ENCODE peak calls at places on chromosomes 5 and 9, in five cellular contexts. I is suprapubic skin, D is pancreas, J is fibroblast of pulmonary artery, Z is endodermal cell. C is an unnamed sample.

GRCh38 chr5:143244990-143245389 is 158.5 kb downstream of the NR3C1 start:
- DNase-seq in D (no peak), Z (no peak), I (no peak), J (no peak), C (no peak)

GRCh38 chr9:68530618-68531017 is 10.1 kb downstream of the TMEM252 start:
- DNase-seq in D (peak; percentile 50), J (peak; percentile 4), I (peak; percentile 79), Z (peak; percentile 76), C (no peak)

GRCh38 chr5:143025376-143025775 is 255.2 kb downstream of the ARHGAP26 start:
- DNase-seq in D (no peak), Z (no peak), I (no peak), J (no peak), C (no peak)

GRCh38 chr9:12759767-12760166 is 15.1 kb upstream of the LURAP1L start:
- DNase-seq in J (peak; percentile 68), Z (no peak), D (no peak), I (no peak), C (peak; percentile 69)

GRCh38 chr9:78296208-78296892 is 575 bp upstream of the PSAT1 start:
- DNase-seq in J (peak; percentile 38), I (no peak), D (peak; percentile 77), Z (peak; percentile 78), C (peak; percentile 57)

GRCh38 chr5:52466749-52467148 is 321.0 kb upstream of the ITGA1 start:
- DNase-seq in D (no peak), Z (no peak), J (no peak), I (no peak), C (no peak)

GRCh38 chr5:143354025-143354424 is 49.5 kb downstream of the NR3C1 start:
- DNase-seq in D (no peak), I (no peak), J (no peak), Z (no peak), C (peak; percentile 46)

GRCh38 chr5:142697846-142698245 is 12.0 kb upstream of the FGF1 start:
- DNase-seq in Z (no peak), J (peak; percentile 59), I (no peak), D (no peak), C (peak; percentile 58)

GRCh38 chr5:55993013-55993412 is 1.8 kb downstream of the IL6ST start:
- DNase-seq in D (no peak), J (peak; percentile 59), I (no peak), Z (peak; percentile 58), C (peak; percentile 69)

GRCh38 chr5:148805323-148806290 is 20.8 kb upstream of the ADRB2 start:
- DNase-seq in Z (no peak), I (no peak), D (peak; percentile 22), J (peak; percentile 44), C (peak; percentile 24)

GRCh38 chr5:17463653-17464052 is 34.4 kb upstream of the TAF11L2 start:
- DNase-seq in J (no peak), D (no peak), Z (peak; percentile 64), I (no peak), C (no peak)

GRCh38 chr9:27183701-27184100 is 74.7 kb downstream of the TEK start:
- DNase-seq in I (no peak), J (peak; percentile 57), D (no peak), Z (no peak), C (peak; percentile 26)

GRCh38 chr9:33329996-33330395 is 39.7 kb downstream of the NFX1 start:
- DNase-seq in Z (no peak), I (no peak), J (peak; percentile 56), D (no peak), C (peak; percentile 77)

GRCh38 chr9:37549527-37549926 is 26.7 kb downstream of the FBXO10 start:
- DNase-seq in D (no peak), J (no peak), Z (no peak), I (no peak), C (no peak)

GRCh38 chr5:78295035-78295961 is 800 bp upstream of the AP3B1 start:
- DNase-seq in D (peak; percentile 40), J (no peak), Z (peak; percentile 89), I (peak; percentile 69), C (peak; percentile 16)

GRCh38 chr9:129682381-129682780 is 16.9 kb downstream of the PRRX2 start:
- DNase-seq in I (no peak), D (no peak), Z (peak; percentile 45), J (no peak), C (no peak)

GRCh38 chr5:113382736-113383135 is 52.1 kb downstream of the TSSK1B start:
- DNase-seq in D (no peak), J (peak; percentile 41), I (no peak), Z (no peak), C (no peak)

GRCh38 chr9:108182950-108183381 is 672.8 kb downstream of the ACTL7B start:
- DNase-seq in J (peak; percentile 44), I (no peak), D (no peak), Z (no peak), C (peak; percentile 79)

GRCh38 chr9:97307091-97307490 is 368 bp upstream of the CCDC180 start:
- DNase-seq in Z (peak; percentile 98), J (peak; percentile 63), D (peak; percentile 89), I (no peak), C (peak; percentile 39)

GRCh38 chr9:69857131-69857530 is 36.5 kb downstream of the CFAP95 start:
- DNase-seq in D (no peak), J (peak; percentile 73), I (no peak), Z (no peak), C (peak; percentile 75)

GRCh38 chr9:138048184-138048583 is 170.6 kb downstream of the CACNA1B start:
- DNase-seq in J (no peak), D (no peak), Z (no peak), I (peak; percentile 28), C (no peak)

GRCh38 chr9:89445135-89445797 is 52.6 kb downstream of the SEMA4D start:
- DNase-seq in J (no peak), Z (no peak), D (no peak), I (no peak), C (no peak)

GRCh38 chr5:131304414-131304813 is 40.6 kb downstream of the CDC42SE2 start:
- DNase-seq in I (no peak), J (no peak), D (no peak), Z (no peak), C (no peak)

GRCh38 chr5:122997294-122997693 is 39.2 kb downstream of the PPIC start:
- DNase-seq in I (no peak), D (no peak), J (no peak), Z (no peak), C (no peak)

GRCh38 chr9:121566401-121567141 is 66.9 kb upstream of the GGTA1 start:
- DNase-seq in I (no peak), Z (peak; percentile 41), D (no peak), J (peak; percentile 68), C (peak; percentile 60)

GRCh38 chr5:9545301-9545958 is 445 bp downstream of the SEMA5A start:
- DNase-seq in I (peak; percentile 72), D (peak; percentile 35), Z (peak; percentile 81), J (no peak), C (no peak)

GRCh38 chr9:89405832-89406231 is 87.5 kb downstream of the SECISBP2 start:
- DNase-seq in Z (no peak), D (no peak), J (no peak), I (no peak), C (no peak)

GRCh38 chr5:83513491-83513890 is 41.9 kb downstream of the VCAN start:
- DNase-seq in Z (no peak), I (no peak), D (no peak), J (peak; percentile 31), C (peak; percentile 47)

GRCh38 chr5:62460578-62460983 is 48.0 kb downstream of the IPO11 start:
- DNase-seq in I (no peak), D (no peak), Z (no peak), J (peak; percentile 80), C (peak; percentile 76)

GRCh38 chr9:98732091-98732490 is 23.4 kb upstream of the GABBR2 start:
- DNase-seq in J (no peak), I (no peak), Z (no peak), D (no peak), C (no peak)

GRCh38 chr9:134622896-134623407 is 18.7 kb upstream of the COL5A1 start:
- DNase-seq in I (peak; percentile 57), Z (peak; percentile 32), D (no peak), J (no peak), C (no peak)

GRCh38 chr9:126893079-126893478 is 21.5 kb upstream of the RALGPS1 start:
- DNase-seq in I (no peak), D (no peak), J (no peak), Z (no peak), C (no peak)
- TF ChIP-seq CTCF in I (no peak), D (no peak), J (peak; percentile 31), Z (peak; percentile 71), C (no peak)

DNA sequence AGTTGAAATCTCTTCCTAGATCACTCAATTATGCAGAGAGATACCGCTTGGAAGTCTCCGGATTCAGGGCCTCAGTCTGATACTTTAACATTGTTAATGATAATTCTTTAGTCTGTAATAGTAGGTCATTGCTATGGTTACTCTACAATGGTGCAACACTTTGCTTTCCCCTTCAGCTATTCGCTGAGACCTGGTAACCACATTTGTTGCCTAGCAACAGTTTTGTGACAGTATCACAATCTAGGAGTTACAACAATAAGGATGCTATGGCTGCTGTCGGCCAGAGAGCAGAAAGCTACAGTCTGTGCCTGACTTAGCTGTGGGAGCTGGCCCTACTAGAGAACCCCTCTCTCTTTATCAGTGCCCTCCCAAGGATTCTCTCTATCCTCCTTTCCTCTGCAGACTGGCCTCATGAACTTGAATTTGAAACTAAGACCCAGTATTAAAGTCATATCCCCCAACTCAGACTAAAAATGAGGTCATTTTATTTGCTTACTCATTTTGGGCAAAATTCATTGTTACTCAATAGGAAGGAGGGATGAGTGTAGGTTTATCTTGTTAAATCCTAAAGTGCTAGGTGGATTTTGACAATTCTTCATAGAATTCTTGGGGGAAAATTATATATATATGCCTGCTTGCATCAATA is 39.3 kb downstream of the NR2F1 start:
- DNase-seq in J (peak; percentile 74), Z (peak; percentile 57), I (no peak), D (no peak), C (no peak)
- H3K4me3 ChIP-seq in J (no peak overlapping the region), Z (no peak overlapping the region), I (no peak overlapping the region), D (no peak overlapping the region), C (no peak overlapping the region)

GRCh38 chr5:135881244-135881643 is 14.4 kb downstream of the IL9 start:
- DNase-seq in D (no peak), Z (no peak), J (no peak), I (no peak), C (no peak)
- TF ChIP-seq CTCF in D (no peak), Z (no peak), J (no peak), I (no peak), C (no peak)

GRCh38 chr5:136135536-136135935 is 2.9 kb downstream of the SMAD5 start:
- DNase-seq in J (no peak), Z (no peak), I (no peak), D (no peak), C (peak; percentile 22)
- H3K4me3 ChIP-seq in J (no peak overlapping the region), Z (peak overlapping the region; percentile 41), I (peak overlapping the region; percentile 98), D (no peak overlapping the region), C (no peak overlapping the region)